ENCODE peak calls at places on chromosomes 12 and 14, in seven cellular contexts. I is AG04450, Z is Caco-2, W is GM23338, C is lower lobe of right lung, P is foreskin fibroblast, U is tibial artery. J is an unnamed sample.

GRCh38 chr12:47828967-47829482 is 9.3 kb upstream of the HDAC7 start:
- DNase-seq in I (no peak), Z (peak), W (peak), C (peak), P (peak), U (peak), J (no peak)

GRCh38 chr14:89767861-89768268 is 186.7 kb downstream of the EFCAB11 start:
- DNase-seq in I (no peak), Z (peak), W (peak), C (no peak), P (peak), U (no peak), J (peak)

GRCh38 chr12:2683283-2684025 is 111.3 kb upstream of the FKBP4 start:
- DNase-seq in I (no peak), Z (no peak), W (peak), C (no peak), P (peak), U (no peak), J (no peak)

GRCh38 chr12:2336409-2336829 is 283.6 kb downstream of the CACNA1C start:
- DNase-seq in I (peak), Z (no peak), W (no peak), C (no peak), P (peak), U (no peak), J (no peak)

GRCh38 chr12:132021965-132022364 is 72.2 kb downstream of the EP400 start:
- DNase-seq in I (no peak), Z (no peak), W (no peak), C (no peak), P (no peak), U (no peak), J (no peak)

GRCh38 chr12:31959701-31960391 is 631 bp downstream of the RESF1 start:
- DNase-seq in I (peak), Z (peak), W (peak), C (peak), P (peak), U (peak), J (peak)

GRCh38 chr12:23099104-23099503 is 474.1 kb downstream of the ETNK1 start:
- DNase-seq in I (no peak), Z (no peak), W (peak), C (no peak), P (no peak), U (no peak), J (no peak)

GRCh38 chr14:53912121-53912520 is 44.5 kb downstream of the BMP4 start:
- DNase-seq in I (no peak), Z (no peak), W (no peak), C (no peak), P (no peak), U (no peak), J (no peak)

GRCh38 chr12:31363416-31363809 is 37.5 kb upstream of the SINHCAF start:
- DNase-seq in I (no peak), Z (no peak), W (no peak), C (no peak), P (no peak), U (no peak), J (no peak)

DNA sequence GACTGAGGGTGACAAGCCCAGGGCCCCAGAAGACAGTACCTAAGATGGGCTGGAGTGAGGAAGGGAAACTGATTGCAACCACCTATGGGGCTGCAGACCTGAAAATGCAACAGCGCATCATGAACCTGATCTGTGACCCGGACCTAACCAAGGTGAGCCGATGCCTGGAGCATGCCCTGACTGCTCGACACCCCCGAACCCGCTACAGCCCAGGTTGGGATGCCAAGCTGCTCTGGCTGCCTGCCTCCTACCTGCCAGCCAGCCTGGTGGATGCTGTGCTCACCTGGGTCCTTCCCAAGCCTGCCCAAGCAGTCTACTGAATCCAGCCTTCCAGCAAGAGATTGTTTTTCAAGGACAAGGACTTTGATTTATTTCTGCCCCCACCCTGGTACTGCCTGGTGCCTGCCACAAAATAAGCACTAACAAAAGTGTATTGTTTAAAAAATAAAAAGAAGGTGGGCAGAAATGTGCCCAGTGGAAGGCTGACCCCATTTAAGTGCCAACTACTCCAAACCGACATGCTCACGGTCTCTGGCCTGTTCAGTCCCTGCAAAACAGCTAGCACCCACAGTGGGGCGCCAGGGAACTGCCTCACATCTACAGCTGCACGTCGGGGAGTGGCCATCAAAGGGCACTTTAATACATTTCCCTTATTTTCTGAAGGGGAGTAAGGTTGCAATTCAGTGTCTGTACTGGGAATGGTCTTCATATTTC is 4.2 kb downstream of the RDH5 start:
- DNase-seq in I (no peak), Z (peak), W (peak), C (peak), P (peak), U (peak), J (peak)
- TF ChIP-seq CTCF in I (peak), Z (peak), W (peak), C (peak), P (peak), U (peak), J (peak)

GRCh38 chr12:58176296-58176869 is 235.0 kb downstream of the ATP23 start:
- DNase-seq in I (no peak), Z (peak), W (peak), C (no peak), P (peak), U (no peak), J (peak)
- TF ChIP-seq CTCF in I (peak), Z (peak), W (peak), C (peak), P (peak), U (peak), J (peak)

GRCh38 chr14:102232348-102232625 is 72.7 kb downstream of the MOK start:
- DNase-seq in I (no peak), Z (no peak), W (no peak), C (no peak), P (no peak), U (no peak), J (no peak)
- TF ChIP-seq CTCF in I (no peak), Z (no peak), W (peak), C (no peak), P (no peak), U (no peak), J (no peak)

DNA sequence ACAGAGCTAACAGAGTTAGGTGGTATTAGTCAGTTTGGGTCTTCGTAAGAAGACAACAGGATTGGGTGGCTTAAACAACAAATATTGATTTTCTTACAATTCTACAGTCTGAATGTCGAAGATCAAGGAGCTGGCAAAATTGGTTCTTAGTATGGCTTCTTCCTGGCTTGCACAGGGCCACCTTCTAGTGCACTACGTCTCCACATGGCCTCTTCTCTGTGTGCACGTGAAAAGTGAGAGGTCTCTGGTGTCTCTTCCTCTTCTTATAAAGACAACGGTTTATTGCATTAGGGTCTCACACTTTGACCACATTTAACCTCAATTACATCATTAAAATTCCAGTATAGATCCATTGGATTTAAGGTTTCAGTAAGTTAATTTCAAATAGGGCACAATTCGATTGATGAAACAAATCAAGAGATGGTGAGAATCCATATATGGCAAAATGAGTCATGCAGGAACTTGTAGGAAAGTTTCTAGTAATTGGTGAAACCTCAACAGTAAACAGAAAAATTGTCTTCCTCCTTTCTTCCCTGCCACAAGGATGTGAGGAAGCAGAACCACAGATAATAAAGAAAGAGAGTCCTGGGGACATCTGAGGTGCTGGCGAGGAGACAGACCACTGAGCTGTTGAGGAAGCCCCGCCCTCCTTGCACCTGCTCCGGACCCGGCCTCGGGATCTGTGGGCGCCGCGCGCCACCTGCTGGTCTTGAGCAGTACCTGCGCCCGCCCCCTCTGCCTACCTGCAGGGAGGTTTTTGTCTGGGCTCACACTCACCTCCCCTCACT is 846.7 kb downstream of the TMEM121 start:
- DNase-seq in I (no peak), Z (peak), W (peak), C (peak), P (no peak), U (no peak), J (no peak)
- TF ChIP-seq CTCF in I (no peak), Z (peak), W (peak), C (peak), P (no peak), U (no peak), J (no peak)

DNA sequence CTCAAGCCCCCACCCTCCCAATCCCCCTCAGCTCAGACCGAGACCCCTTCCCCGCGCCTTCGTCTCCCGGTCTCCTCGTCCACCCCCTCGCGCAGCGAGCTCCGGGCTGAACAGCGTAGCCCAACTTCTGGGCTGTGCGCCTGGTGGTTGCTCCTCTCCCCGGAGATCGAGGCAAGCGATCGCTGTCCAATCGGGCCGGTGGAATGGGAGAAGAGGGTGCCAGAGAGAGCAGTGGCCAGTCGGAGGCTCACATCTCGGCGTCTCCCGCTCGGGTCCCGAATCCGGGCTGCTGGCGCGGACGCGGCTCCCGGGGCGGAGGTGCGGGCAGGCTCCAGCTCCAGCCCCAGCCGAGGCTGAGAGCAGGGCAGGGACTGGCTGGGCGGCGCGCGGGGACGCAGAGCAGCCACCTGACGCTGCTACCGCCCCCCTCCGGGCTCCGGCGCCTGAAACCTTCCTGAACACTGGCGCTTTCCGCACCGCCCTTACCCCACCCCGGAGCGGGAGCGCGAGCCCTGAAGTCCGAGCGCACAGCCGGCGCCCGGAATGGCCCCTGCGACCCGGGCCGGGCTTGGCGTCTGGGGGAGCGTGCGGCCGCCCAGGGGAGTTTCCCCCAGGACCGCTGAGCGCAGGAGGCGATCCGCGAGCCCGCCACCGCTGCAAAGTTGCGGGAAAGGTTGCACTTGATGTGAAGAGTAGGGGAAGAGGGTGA is 508 bp upstream of the KCNH5 start:
- DNase-seq in I (peak), Z (no peak), W (peak), C (peak), P (peak), U (no peak), J (peak)
- TF ChIP-seq CTCF in I (peak), Z (no peak), W (peak), C (no peak), P (no peak), U (no peak), J (no peak)

GRCh38 chr12:24780969-24781368 is 167.9 kb downstream of the BCAT1 start:
- DNase-seq in I (no peak), Z (peak), W (peak), C (no peak), P (peak), U (no peak), J (no peak)
- TF ChIP-seq CTCF in I (peak), Z (no peak), W (peak), C (no peak), P (peak), U (no peak), J (no peak)

GRCh38 chr12:6370994-6371754 is 4.2 kb downstream of the SCNN1A start:
- DNase-seq in I (no peak), Z (peak), W (peak), C (peak), P (peak), U (no peak), J (no peak)
- TF ChIP-seq CTCF in I (peak), Z (peak), W (no peak), C (no peak), P (no peak), U (no peak), J (no peak)

GRCh38 chr14:77126461-77126990 is 15.1 kb downstream of the ZDHHC22 start:
- DNase-seq in I (no peak), Z (no peak), W (no peak), C (no peak), P (no peak), U (no peak), J (no peak)

GRCh38 chr14:77126074-77126325 is 15.6 kb downstream of the ZDHHC22 start:
- DNase-seq in I (no peak), Z (no peak), W (no peak), C (no peak), P (no peak), U (no peak), J (no peak)

GRCh38 chr14:77124345-77125274 is 17.0 kb downstream of the ZDHHC22 start:
- DNase-seq in I (no peak), Z (no peak), W (peak), C (peak), P (peak), U (no peak), J (peak)

GRCh38 chr14:77123381-77124344 is 17.9 kb downstream of the ZDHHC22 start:
- DNase-seq in I (no peak), Z (peak), W (no peak), C (peak), P (peak), U (no peak), J (no peak)

DNA sequence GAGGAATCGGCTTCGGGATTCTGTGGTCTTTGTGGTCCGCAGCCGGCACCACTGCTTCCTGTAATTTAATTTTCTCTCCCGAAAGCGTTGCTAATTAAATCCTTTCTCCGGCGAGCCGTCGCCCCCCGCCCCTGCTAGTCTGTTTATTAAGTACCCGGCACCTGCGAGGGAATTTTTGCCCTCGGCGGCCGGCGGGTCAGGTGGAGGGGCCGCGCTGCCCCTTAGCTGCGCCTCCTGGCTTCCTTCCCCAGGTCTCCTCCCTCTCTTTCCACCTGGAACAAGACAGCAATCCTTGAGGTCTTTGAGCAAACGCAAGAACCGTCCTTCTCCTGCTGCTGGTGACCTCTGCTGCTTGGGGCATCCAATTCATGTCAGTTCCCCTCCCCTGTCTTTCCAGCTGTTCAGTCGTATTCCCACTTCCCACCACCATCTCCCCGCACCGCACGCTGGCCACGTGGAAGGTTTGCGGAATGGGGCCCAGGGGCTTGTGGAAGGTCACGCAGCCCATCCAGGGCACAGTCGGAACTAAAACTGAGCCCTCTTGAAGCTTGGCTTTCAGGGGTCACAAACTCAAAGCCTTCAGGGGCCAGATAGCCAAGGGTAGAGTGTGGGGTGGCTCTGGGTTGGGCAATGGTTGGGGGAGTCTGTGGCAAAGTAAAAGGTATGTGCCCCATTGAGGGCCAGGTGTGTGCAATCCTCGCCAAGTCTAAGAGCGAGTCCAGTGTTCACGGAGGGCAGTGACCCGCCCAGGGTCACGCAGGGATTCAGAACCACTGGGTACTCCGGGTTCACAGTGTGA is 16.1 kb downstream of the ZDHHC22 start:
- DNase-seq in I (no peak), Z (no peak), W (peak), C (no peak), P (no peak), U (no peak), J (no peak)
- TF ChIP-seq CTCF in I (no peak), Z (no peak), W (no peak), C (peak), P (no peak), U (no peak), J (peak)